ENCODE peak calls at places on chromosomes 12 and 14, in ten cellular contexts. Q, V, C, M, J, K, F, X, O and B are unnamed samples.

GRCh38 chr12:58349161-58349560 is 407.8 kb downstream of the ATP23 start:
- DNase-seq in C (no peak), O (no peak), Q (no peak), M (no peak), V (no peak), X (no peak), F (no peak), J (no peak), K (no peak), B (no peak)

GRCh38 chr14:78985668-78986073 is 815.5 kb downstream of the NRXN3 start:
- DNase-seq in V (no peak), J (no peak), F (no peak), M (no peak), O (peak; percentile 14), K (peak; percentile 38), X (no peak), Q (no peak), C (no peak), B (no peak)

GRCh38 chr12:14780851-14781250 is 22.4 kb downstream of the WBP11 start:
- DNase-seq in C (no peak), J (no peak), F (no peak), X (no peak), V (no peak), M (no peak), O (no peak), Q (no peak), K (no peak), B (no peak)

GRCh38 chr12:54371328-54372112 is 7.2 kb upstream of the GPR84 start:
- DNase-seq in M (no peak), F (no peak), K (peak; percentile 34), O (no peak), V (no peak), Q (no peak), C (no peak), J (no peak), X (no peak), B (no peak)

GRCh38 chr12:29782821-29783772 is 645 bp downstream of the TMTC1 start:
- DNase-seq in O (peak; percentile 56), Q (no peak), X (no peak), K (no peak), J (peak; percentile 86), M (no peak), F (no peak), V (no peak), C (no peak), B (no peak)

GRCh38 chr12:19186722-19187661 is 57.5 kb downstream of the PLEKHA5 start:
- DNase-seq in K (peak; percentile 40), C (peak; percentile 32), V (no peak), F (no peak), J (no peak), M (no peak), Q (no peak), X (peak; percentile 64), O (peak; percentile 15), B (peak; percentile 35)

GRCh38 chr12:11555743-11556625 is 93.5 kb upstream of the ETV6 start:
- DNase-seq in J (no peak), C (no peak), Q (no peak), X (no peak), K (no peak), F (no peak), V (no peak), M (peak; percentile 48), O (no peak), B (peak; percentile 85)

GRCh38 chr14:76473381-76474263 is 97.7 kb downstream of the ESRRB start:
- DNase-seq in O (no peak), M (no peak), V (no peak), X (peak; percentile 15), F (no peak), C (no peak), Q (no peak), J (no peak), K (no peak), B (no peak)

GRCh38 chr14:71264260-71264659 is 357.0 kb downstream of the PCNX1 start:
- DNase-seq in X (no peak), K (no peak), V (no peak), Q (no peak), F (no peak), C (no peak), J (no peak), O (no peak), M (no peak), B (no peak)

GRCh38 chr12:11949738-11950403 is 120.9 kb upstream of the BCL2L14 start:
- DNase-seq in F (no peak), K (no peak), X (no peak), M (no peak), O (no peak), J (no peak), Q (no peak), C (no peak), V (no peak), B (no peak)

GRCh38 chr14:68140801-68141200 is 321.2 kb downstream of the RAD51B start:
- DNase-seq in M (no peak), Q (no peak), X (no peak), C (no peak), V (no peak), K (no peak), J (no peak), O (no peak), F (no peak), B (no peak)

GRCh38 chr14:73718742-73719251 is 4.6 kb upstream of the PNMA1 start:
- DNase-seq in X (no peak), V (no peak), Q (no peak), F (no peak), C (no peak), O (peak; percentile 75), J (no peak), K (no peak), M (no peak), B (no peak)

GRCh38 chr12:75812341-75813018 is 219.1 kb downstream of the PHLDA1 start:
- DNase-seq in O (no peak), M (no peak), Q (no peak), V (no peak), X (no peak), J (no peak), K (no peak), C (no peak), F (no peak), B (no peak)

GRCh38 chr14:105229099-105229655 is 19.2 kb upstream of the BTBD6 start:
- DNase-seq in C (no peak), X (no peak), V (no peak), F (no peak), M (no peak), J (peak; percentile 61), O (no peak), K (no peak), Q (no peak), B (no peak)

GRCh38 chr12:76863811-76864210 is 15.0 kb downstream of the CSRP2 start:
- DNase-seq in X (no peak), V (no peak), J (no peak), Q (no peak), K (no peak), M (no peak), F (no peak), C (no peak), O (no peak), B (no peak)

GRCh38 chr12:10174986-10175614 is 3.2 kb upstream of the OLR1 start:
- DNase-seq in K (no peak), Q (no peak), M (no peak), V (no peak), F (no peak), O (no peak), X (peak; percentile 55), J (no peak), C (no peak), B (no peak)

GRCh38 chr12:119179335-119180021 is 747 bp downstream of the HSPB8 start:
- DNase-seq in F (no peak), C (no peak), X (peak; percentile 10), Q (no peak), M (no peak), V (no peak), J (peak; percentile 60), O (no peak), K (peak; percentile 71), B (no peak)

GRCh38 chr12:74105434-74105833 is 432.2 kb upstream of the ATXN7L3B start:
- DNase-seq in K (peak; percentile 83), O (no peak), V (no peak), M (no peak), C (no peak), X (peak; percentile 82), J (no peak), Q (no peak), F (no peak), B (no peak)

GRCh38 chr12:47616440-47616839 is 89.4 kb downstream of the RPAP3 start:
- DNase-seq in F (no peak), J (no peak), O (no peak), X (peak; percentile 35), M (no peak), V (no peak), Q (no peak), K (no peak), C (no peak), B (no peak)

GRCh38 chr12:114400395-114400794 is 5.5 kb downstream of the TBX5 start:
- DNase-seq in M (no peak), O (peak; percentile 37), C (no peak), V (no peak), F (no peak), K (no peak), J (no peak), X (no peak), Q (no peak), B (no peak)

GRCh38 chr12:509494-509893 is 49.8 kb downstream of the B4GALNT3 start:
- DNase-seq in C (no peak), X (peak; percentile 77), M (no peak), O (no peak), K (peak; percentile 86), F (no peak), V (no peak), J (no peak), Q (no peak), B (no peak)

GRCh38 chr14:57189070-57189469 is 79.6 kb downstream of the EXOC5 start:
- DNase-seq in X (peak; percentile 25), O (no peak), C (no peak), K (peak; percentile 20), J (no peak), F (no peak), M (no peak), V (no peak), Q (no peak), B (peak; percentile 3)

GRCh38 chr12:92717202-92717601 is 14.4 kb downstream of the PLEKHG7 start:
- DNase-seq in C (peak; percentile 90), O (no peak), V (no peak), M (no peak), Q (no peak), K (peak; percentile 27), X (peak; percentile 20), J (no peak), F (no peak), B (no peak)

GRCh38 chr12:121288158-121288848 is 8.2 kb downstream of the CAMKK2 start:
- DNase-seq in X (no peak), J (no peak), O (no peak), K (no peak), Q (no peak), C (peak; percentile 38), F (no peak), M (no peak), V (no peak), B (no peak)

GRCh38 chr12:65817866-65818265 is 6.4 kb upstream of the HMGA2 start:
- DNase-seq in F (no peak), Q (no peak), M (no peak), X (no peak), K (no peak), C (no peak), J (no peak), V (no peak), O (no peak), B (no peak)

GRCh38 chr14:102917469-102918211 is 4.8 kb upstream of the AMN start:
- DNase-seq in Q (peak; percentile 82), K (peak; percentile 33), F (peak; percentile 16), O (no peak), X (no peak), C (peak; percentile 12), M (peak; percentile 76), V (no peak), J (peak; percentile 83), B (peak; percentile 39)

GRCh38 chr12:53214221-53214620 is 7.2 kb upstream of the ITGB7 start:
- DNase-seq in F (no peak), X (no peak), V (no peak), O (no peak), Q (no peak), M (no peak), C (no peak), J (no peak), K (no peak), B (no peak)

GRCh38 chr12:34300376-34301250 is 278.3 kb downstream of the ALG10 start:
- DNase-seq in M (no peak), K (no peak), F (no peak), J (peak; percentile 53), Q (no peak), X (no peak), V (no peak), O (no peak), C (no peak), B (no peak)